ENCODE peak calls at places on chromosomes 4 and X, in seven cellular contexts. One of them, this sample, is unnamed.

GRCh38 chr4:62771656-62772557 is 1571.8 kb downstream of the ADGRL3 start:
- DNase-seq in Caco-2: no peak
- DNase-seq in NCI-H1436: no peak
- DNase-seq in KBM-7: no peak
- DNase-seq in cardiac muscle cell: no peak
- DNase-seq in head of caudate nucleus: no peak
- DNase-seq in stimulated activated CD4-positive, alpha-beta T cell treated with anti-CD3 and anti-CD28 coated beads, Interleukin-15, amount 100 ng/mL, for 24 hours: no peak
- DNase-seq in this sample: no peak

GRCh38 chr4:52659722-52660261 is 691 bp upstream of the USP46 start:
- DNase-seq in KBM-7: peak; percentile 48
- DNase-seq in NCI-H1436: no peak
- DNase-seq in Caco-2: peak; percentile 50
- DNase-seq in cardiac muscle cell: peak; percentile 38
- DNase-seq in head of caudate nucleus: peak; percentile 66
- DNase-seq in stimulated activated CD4-positive, alpha-beta T cell treated with anti-CD3 and anti-CD28 coated beads, Interleukin-15, amount 100 ng/mL, for 24 hours: peak; percentile 38
- DNase-seq in this sample: no peak

GRCh38 chr4:69056921-69057562 is 39.2 kb upstream of the UGT2B7 start:
- DNase-seq in KBM-7: peak; percentile 46
- DNase-seq in NCI-H1436: no peak
- DNase-seq in Caco-2: no peak
- DNase-seq in cardiac muscle cell: peak; percentile 5
- DNase-seq in head of caudate nucleus: no peak
- DNase-seq in stimulated activated CD4-positive, alpha-beta T cell treated with anti-CD3 and anti-CD28 coated beads, Interleukin-15, amount 100 ng/mL, for 24 hours: no peak
- DNase-seq in this sample: no peak

GRCh38 chrX:46758163-46758955 is 559 bp downstream of the SLC9A7 start:
- DNase-seq in head of caudate nucleus: peak; percentile 42
- DNase-seq in KBM-7: peak; percentile 50
- DNase-seq in stimulated activated CD4-positive, alpha-beta T cell treated with anti-CD3 and anti-CD28 coated beads, Interleukin-15, amount 100 ng/mL, for 24 hours: peak; percentile 41
- DNase-seq in cardiac muscle cell: peak; percentile 21
- DNase-seq in Caco-2: no peak
- DNase-seq in NCI-H1436: no peak
- DNase-seq in this sample: no peak

GRCh38 chrX:397575-397974 is 10.9 kb upstream of the PPP2R3B start:
- DNase-seq in Caco-2: no peak
- DNase-seq in NCI-H1436: no peak
- DNase-seq in stimulated activated CD4-positive, alpha-beta T cell treated with anti-CD3 and anti-CD28 coated beads, Interleukin-15, amount 100 ng/mL, for 24 hours: no peak
- DNase-seq in cardiac muscle cell: peak; percentile 65
- DNase-seq in head of caudate nucleus: no peak
- DNase-seq in KBM-7: no peak
- DNase-seq in this sample: no peak

GRCh38 chr4:20253272-20253798 is 1.6 kb downstream of the SLIT2 start:
- DNase-seq in Caco-2: no peak
- DNase-seq in cardiac muscle cell: peak; percentile 27
- DNase-seq in KBM-7: no peak
- DNase-seq in NCI-H1436: no peak
- DNase-seq in stimulated activated CD4-positive, alpha-beta T cell treated with anti-CD3 and anti-CD28 coated beads, Interleukin-15, amount 100 ng/mL, for 24 hours: no peak
- DNase-seq in head of caudate nucleus: peak; percentile 33
- DNase-seq in this sample: no peak

GRCh38 chrX:3384330-3384729 is 37.9 kb upstream of the MXRA5 start:
- DNase-seq in Caco-2: no peak
- DNase-seq in stimulated activated CD4-positive, alpha-beta T cell treated with anti-CD3 and anti-CD28 coated beads, Interleukin-15, amount 100 ng/mL, for 24 hours: no peak
- DNase-seq in NCI-H1436: no peak
- DNase-seq in head of caudate nucleus: no peak
- DNase-seq in KBM-7: no peak
- DNase-seq in cardiac muscle cell: peak; percentile 10
- DNase-seq in this sample: no peak

GRCh38 chr4:156598138-156598681 is 373.4 kb downstream of the PDGFC start:
- DNase-seq in stimulated activated CD4-positive, alpha-beta T cell treated with anti-CD3 and anti-CD28 coated beads, Interleukin-15, amount 100 ng/mL, for 24 hours: no peak
- DNase-seq in head of caudate nucleus: no peak
- DNase-seq in Caco-2: peak; percentile 14
- DNase-seq in cardiac muscle cell: peak; percentile 64
- DNase-seq in KBM-7: no peak
- DNase-seq in NCI-H1436: no peak
- DNase-seq in this sample: peak; percentile 65

GRCh38 chrX:37509349-37509748 is 62.1 kb upstream of the LANCL3 start:
- DNase-seq in stimulated activated CD4-positive, alpha-beta T cell treated with anti-CD3 and anti-CD28 coated beads, Interleukin-15, amount 100 ng/mL, for 24 hours: no peak
- DNase-seq in KBM-7: peak; percentile 46
- DNase-seq in NCI-H1436: no peak
- DNase-seq in cardiac muscle cell: peak; percentile 7
- DNase-seq in Caco-2: peak; percentile 5
- DNase-seq in head of caudate nucleus: no peak
- DNase-seq in this sample: no peak

GRCh38 chr4:176189891-176190795 is 5.2 kb downstream of the SPATA4 start:
- DNase-seq in head of caudate nucleus: no peak
- DNase-seq in KBM-7: no peak
- DNase-seq in stimulated activated CD4-positive, alpha-beta T cell treated with anti-CD3 and anti-CD28 coated beads, Interleukin-15, amount 100 ng/mL, for 24 hours: no peak
- DNase-seq in cardiac muscle cell: no peak
- DNase-seq in Caco-2: no peak
- DNase-seq in NCI-H1436: no peak
- DNase-seq in this sample: no peak

GRCh38 chr4:184446132-184446531 is 28.2 kb downstream of the IRF2 start:
- DNase-seq in cardiac muscle cell: no peak
- DNase-seq in head of caudate nucleus: no peak
- DNase-seq in KBM-7: no peak
- DNase-seq in Caco-2: no peak
- DNase-seq in NCI-H1436: no peak
- DNase-seq in stimulated activated CD4-positive, alpha-beta T cell treated with anti-CD3 and anti-CD28 coated beads, Interleukin-15, amount 100 ng/mL, for 24 hours: no peak
- DNase-seq in this sample: no peak

GRCh38 chr4:103052145-103052544 is 24.4 kb downstream of the SLC9B2 start:
- DNase-seq in Caco-2: no peak
- DNase-seq in stimulated activated CD4-positive, alpha-beta T cell treated with anti-CD3 and anti-CD28 coated beads, Interleukin-15, amount 100 ng/mL, for 24 hours: no peak
- DNase-seq in NCI-H1436: no peak
- DNase-seq in cardiac muscle cell: no peak
- DNase-seq in KBM-7: no peak
- DNase-seq in head of caudate nucleus: no peak
- DNase-seq in this sample: no peak

GRCh38 chr4:2071912-2072867 is 13.1 kb downstream of the NAT8L start:
- DNase-seq in NCI-H1436: no peak
- DNase-seq in head of caudate nucleus: no peak
- DNase-seq in KBM-7: no peak
- DNase-seq in stimulated activated CD4-positive, alpha-beta T cell treated with anti-CD3 and anti-CD28 coated beads, Interleukin-15, amount 100 ng/mL, for 24 hours: no peak
- DNase-seq in Caco-2: no peak
- DNase-seq in cardiac muscle cell: no peak
- DNase-seq in this sample: no peak

GRCh38 chr4:54539500-54540029 is 118.2 kb upstream of the KIT start:
- DNase-seq in NCI-H1436: peak; percentile 32
- DNase-seq in stimulated activated CD4-positive, alpha-beta T cell treated with anti-CD3 and anti-CD28 coated beads, Interleukin-15, amount 100 ng/mL, for 24 hours: peak; percentile 26
- DNase-seq in cardiac muscle cell: peak; percentile 51
- DNase-seq in Caco-2: peak; percentile 74
- DNase-seq in KBM-7: no peak
- DNase-seq in head of caudate nucleus: peak; percentile 60
- DNase-seq in this sample: peak; percentile 40

GRCh38 chr4:89266128-89266527 is 41.5 kb downstream of the GPRIN3 start:
- DNase-seq in head of caudate nucleus: no peak
- DNase-seq in NCI-H1436: no peak
- DNase-seq in cardiac muscle cell: no peak
- DNase-seq in stimulated activated CD4-positive, alpha-beta T cell treated with anti-CD3 and anti-CD28 coated beads, Interleukin-15, amount 100 ng/mL, for 24 hours: no peak
- DNase-seq in KBM-7: no peak
- DNase-seq in Caco-2: no peak
- DNase-seq in this sample: no peak

GRCh38 chr4:20359692-20360091 is 108.0 kb downstream of the SLIT2 start:
- DNase-seq in Caco-2: no peak
- DNase-seq in cardiac muscle cell: no peak
- DNase-seq in NCI-H1436: no peak
- DNase-seq in KBM-7: peak; percentile 57
- DNase-seq in stimulated activated CD4-positive, alpha-beta T cell treated with anti-CD3 and anti-CD28 coated beads, Interleukin-15, amount 100 ng/mL, for 24 hours: no peak
- DNase-seq in head of caudate nucleus: no peak
- DNase-seq in this sample: no peak

GRCh38 chrX:50973199-50973598 is 62.7 kb downstream of the BMP15 start:
- DNase-seq in stimulated activated CD4-positive, alpha-beta T cell treated with anti-CD3 and anti-CD28 coated beads, Interleukin-15, amount 100 ng/mL, for 24 hours: no peak
- DNase-seq in NCI-H1436: no peak
- DNase-seq in head of caudate nucleus: no peak
- DNase-seq in KBM-7: peak; percentile 5
- DNase-seq in cardiac muscle cell: no peak
- DNase-seq in Caco-2: no peak
- DNase-seq in this sample: no peak

GRCh38 chr4:8922481-8922880 is 50.8 kb upstream of the HMX1 start:
- DNase-seq in cardiac muscle cell: no peak
- DNase-seq in NCI-H1436: no peak
- DNase-seq in Caco-2: no peak
- DNase-seq in head of caudate nucleus: no peak
- DNase-seq in KBM-7: no peak
- DNase-seq in stimulated activated CD4-positive, alpha-beta T cell treated with anti-CD3 and anti-CD28 coated beads, Interleukin-15, amount 100 ng/mL, for 24 hours: no peak
- DNase-seq in this sample: no peak

GRCh38 chr4:23297327-23297726 is 592.5 kb downstream of the PPARGC1A start:
- DNase-seq in Caco-2: no peak
- DNase-seq in stimulated activated CD4-positive, alpha-beta T cell treated with anti-CD3 and anti-CD28 coated beads, Interleukin-15, amount 100 ng/mL, for 24 hours: no peak
- DNase-seq in head of caudate nucleus: no peak
- DNase-seq in cardiac muscle cell: no peak
- DNase-seq in NCI-H1436: no peak
- DNase-seq in KBM-7: no peak
- DNase-seq in this sample: no peak

GRCh38 chr4:168586926-168587325 is 90.1 kb downstream of the PALLD start:
- DNase-seq in Caco-2: no peak
- DNase-seq in head of caudate nucleus: no peak
- DNase-seq in stimulated activated CD4-positive, alpha-beta T cell treated with anti-CD3 and anti-CD28 coated beads, Interleukin-15, amount 100 ng/mL, for 24 hours: no peak
- DNase-seq in KBM-7: no peak
- DNase-seq in cardiac muscle cell: no peak
- DNase-seq in NCI-H1436: no peak
- DNase-seq in this sample: no peak

GRCh38 chrX:68894513-68895338 is 65.9 kb downstream of the EFNB1 start:
- DNase-seq in NCI-H1436: peak; percentile 85
- DNase-seq in cardiac muscle cell: peak; percentile 70
- DNase-seq in Caco-2: no peak
- DNase-seq in head of caudate nucleus: peak; percentile 69
- DNase-seq in stimulated activated CD4-positive, alpha-beta T cell treated with anti-CD3 and anti-CD28 coated beads, Interleukin-15, amount 100 ng/mL, for 24 hours: peak; percentile 36
- DNase-seq in KBM-7: peak; percentile 95
- DNase-seq in this sample: peak; percentile 49

GRCh38 chr4:2924765-2925301 is 38.4 kb downstream of the NOP14 start:
- DNase-seq in KBM-7: no peak
- DNase-seq in cardiac muscle cell: no peak
- DNase-seq in Caco-2: no peak
- DNase-seq in stimulated activated CD4-positive, alpha-beta T cell treated with anti-CD3 and anti-CD28 coated beads, Interleukin-15, amount 100 ng/mL, for 24 hours: no peak
- DNase-seq in head of caudate nucleus: peak; percentile 53
- DNase-seq in NCI-H1436: no peak
- DNase-seq in this sample: no peak

GRCh38 chr4:83413676-83414075 is 41.9 kb downstream of the HELQ start:
- DNase-seq in KBM-7: no peak
- DNase-seq in NCI-H1436: no peak
- DNase-seq in Caco-2: no peak
- DNase-seq in cardiac muscle cell: no peak
- DNase-seq in head of caudate nucleus: no peak
- DNase-seq in stimulated activated CD4-positive, alpha-beta T cell treated with anti-CD3 and anti-CD28 coated beads, Interleukin-15, amount 100 ng/mL, for 24 hours: no peak
- DNase-seq in this sample: no peak

GRCh38 chrX:54292755-54293154 is 65.1 kb downstream of the WNK3 start:
- DNase-seq in Caco-2: no peak
- DNase-seq in stimulated activated CD4-positive, alpha-beta T cell treated with anti-CD3 and anti-CD28 coated beads, Interleukin-15, amount 100 ng/mL, for 24 hours: no peak
- DNase-seq in NCI-H1436: no peak
- DNase-seq in KBM-7: no peak
- DNase-seq in head of caudate nucleus: no peak
- DNase-seq in cardiac muscle cell: no peak
- DNase-seq in this sample: no peak

GRCh38 chrX:39550795-39551361 is 546.9 kb downstream of the BCOR start:
- DNase-seq in head of caudate nucleus: no peak
- DNase-seq in Caco-2: no peak
- DNase-seq in cardiac muscle cell: no peak
- DNase-seq in KBM-7: no peak
- DNase-seq in stimulated activated CD4-positive, alpha-beta T cell treated with anti-CD3 and anti-CD28 coated beads, Interleukin-15, amount 100 ng/mL, for 24 hours: peak; percentile 3
- DNase-seq in NCI-H1436: no peak
- DNase-seq in this sample: no peak

GRCh38 chr4:22238742-22239141 is 277.1 kb downstream of the ADGRA3 start:
- DNase-seq in NCI-H1436: no peak
- DNase-seq in head of caudate nucleus: no peak
- DNase-seq in KBM-7: no peak
- DNase-seq in cardiac muscle cell: no peak
- DNase-seq in stimulated activated CD4-positive, alpha-beta T cell treated with anti-CD3 and anti-CD28 coated beads, Interleukin-15, amount 100 ng/mL, for 24 hours: no peak
- DNase-seq in Caco-2: no peak
- DNase-seq in this sample: no peak

GRCh38 chr4:38189445-38189844 is 229.2 kb downstream of the PTTG2 start:
- DNase-seq in cardiac muscle cell: peak; percentile 65
- DNase-seq in stimulated activated CD4-positive, alpha-beta T cell treated with anti-CD3 and anti-CD28 coated beads, Interleukin-15, amount 100 ng/mL, for 24 hours: peak; percentile 46
- DNase-seq in NCI-H1436: no peak
- DNase-seq in head of caudate nucleus: no peak
- DNase-seq in Caco-2: no peak
- DNase-seq in KBM-7: no peak
- DNase-seq in this sample: no peak

GRCh38 chr4:17322514-17322913 is 189.4 kb downstream of the QDPR start:
- DNase-seq in stimulated activated CD4-positive, alpha-beta T cell treated with anti-CD3 and anti-CD28 coated beads, Interleukin-15, amount 100 ng/mL, for 24 hours: no peak
- DNase-seq in NCI-H1436: no peak
- DNase-seq in KBM-7: no peak
- DNase-seq in head of caudate nucleus: no peak
- DNase-seq in Caco-2: no peak
- DNase-seq in cardiac muscle cell: peak; percentile 6
- DNase-seq in this sample: no peak

GRCh38 chr4:139515531-139515958 is 40.5 kb downstream of the SETD7 start:
- DNase-seq in cardiac muscle cell: peak; percentile 27
- DNase-seq in Caco-2: no peak
- DNase-seq in head of caudate nucleus: no peak
- DNase-seq in NCI-H1436: no peak
- DNase-seq in KBM-7: no peak
- DNase-seq in stimulated activated CD4-positive, alpha-beta T cell treated with anti-CD3 and anti-CD28 coated beads, Interleukin-15, amount 100 ng/mL, for 24 hours: no peak
- DNase-seq in this sample: no peak

GRCh38 chrX:1911401-1912131 is 296.7 kb downstream of the ASMT start:
- DNase-seq in Caco-2: no peak
- DNase-seq in KBM-7: peak; percentile 31
- DNase-seq in NCI-H1436: no peak
- DNase-seq in stimulated activated CD4-positive, alpha-beta T cell treated with anti-CD3 and anti-CD28 coated beads, Interleukin-15, amount 100 ng/mL, for 24 hours: no peak
- DNase-seq in cardiac muscle cell: no peak
- DNase-seq in head of caudate nucleus: no peak
- DNase-seq in this sample: no peak

GRCh38 chrX:12463052-12463451 is 324.8 kb downstream of the FRMPD4 start:
- DNase-seq in head of caudate nucleus: no peak
- DNase-seq in cardiac muscle cell: no peak
- DNase-seq in NCI-H1436: no peak
- DNase-seq in stimulated activated CD4-positive, alpha-beta T cell treated with anti-CD3 and anti-CD28 coated beads, Interleukin-15, amount 100 ng/mL, for 24 hours: no peak
- DNase-seq in Caco-2: no peak
- DNase-seq in KBM-7: no peak
- DNase-seq in this sample: no peak

This sample was measured in DMS79.